ENCODE peak calls at places on chromosome 14, in five cellular contexts. E is globus pallidus; N is effector memory CD8-positive, alpha-beta T cell; M is iPS DF 19.7; D is NCI-H1092 treated with DMSO at 0.1 percent for 48 hours. Y is an unnamed sample.

GRCh38 chr14:67411375-67411774 is 590 bp downstream of the PLEK2 start:
- DNase-seq in E (no peak), N (no peak), M (no peak), D (no peak), Y (no peak)

GRCh38 chr14:50000215-50001145 is 107.6 kb downstream of the ARF6 start:
- DNase-seq in E (peak; percentile 17), N (peak; percentile 54), M (no peak), D (no peak), Y (no peak)

GRCh38 chr14:56172571-56172971 is 54.4 kb downstream of the PELI2 start:
- DNase-seq in E (no peak), N (no peak), M (no peak), D (no peak), Y (no peak)

GRCh38 chr14:77076118-77076631 is 21.9 kb upstream of the CIPC start:
- DNase-seq in E (no peak), N (no peak), M (no peak), D (no peak), Y (no peak)

GRCh38 chr14:60169722-60170121 is 4.5 kb upstream of the DHRS7 start:
- DNase-seq in E (no peak), N (no peak), M (no peak), D (no peak), Y (no peak)

GRCh38 chr14:104697892-104698583 is 8.6 kb downstream of the INF2 start:
- DNase-seq in E (no peak), N (no peak), M (no peak), D (no peak), Y (no peak)

GRCh38 chr14:94225460-94225989 is 51.4 kb downstream of the PPP4R4 start:
- DNase-seq in E (no peak), N (no peak), M (no peak), D (no peak), Y (no peak)

GRCh38 chr14:95895720-95896119 is 19.1 kb downstream of the TUNAR start:
- DNase-seq in E (no peak), N (no peak), M (no peak), D (no peak), Y (no peak)

GRCh38 chr14:61140872-61141271 is 140.3 kb downstream of the TMEM30B start:
- DNase-seq in E (no peak), N (no peak), M (no peak), D (no peak), Y (no peak)

GRCh38 chr14:104803280-104803915 is 2.5 kb downstream of the ZBTB42 start:
- DNase-seq in E (no peak), N (no peak), M (no peak), D (no peak), Y (no peak)

Y was measured in midbrain.